ENCODE peak calls at places on chromosomes 16 and 17, in four cellular contexts. E is astrocyte, W is WERI-Rb-1, J is heart right ventricle. C is an unnamed sample.

GRCh38 chr17:17061516-17061915 is 19.3 kb downstream of the MPRIP start:
- DNase-seq in E (no peak), W (no peak), J (no peak), C (no peak)

GRCh38 chr17:17054636-17055035 is 12.4 kb downstream of the MPRIP start:
- DNase-seq in E (no peak), W (no peak), J (no peak), C (no peak)

GRCh38 chr17:78935419-78936323 is 10.5 kb upstream of the TIMP2 start:
- DNase-seq in E (peak; percentile 97), W (no peak), J (peak; percentile 57), C (peak; percentile 97)

GRCh38 chr17:16446338-16446983 is 31.1 kb downstream of the TRPV2 start:
- DNase-seq in E (no peak), W (no peak), J (no peak), C (no peak)

GRCh38 chr16:86834451-86835035 is 256.2 kb downstream of the FOXL1 start:
- DNase-seq in E (peak; percentile 70), W (peak; percentile 46), J (peak; percentile 27), C (peak; percentile 49)

GRCh38 chr16:81997738-81998137 is 13.5 kb downstream of the SDR42E1 start:
- DNase-seq in E (peak; percentile 84), W (no peak), J (no peak), C (peak; percentile 3)

GRCh38 chr17:47615766-47616424 is 33.8 kb upstream of the KPNB1 start:
- DNase-seq in E (peak; percentile 10), W (no peak), J (no peak), C (no peak)

GRCh38 chr16:74449470-74449869 is 28.2 kb upstream of the CLEC18B start:
- DNase-seq in E (no peak), W (no peak), J (no peak), C (peak; percentile 63)

GRCh38 chr16:47887496-47887895 is 268.3 kb downstream of the ABCC12 start:
- DNase-seq in E (peak; percentile 46), W (no peak), J (no peak), C (peak; percentile 33)

GRCh38 chr16:54199486-54200160 is 87.0 kb downstream of the IRX3 start:
- DNase-seq in E (no peak), W (peak; percentile 72), J (no peak), C (no peak)

DNA sequence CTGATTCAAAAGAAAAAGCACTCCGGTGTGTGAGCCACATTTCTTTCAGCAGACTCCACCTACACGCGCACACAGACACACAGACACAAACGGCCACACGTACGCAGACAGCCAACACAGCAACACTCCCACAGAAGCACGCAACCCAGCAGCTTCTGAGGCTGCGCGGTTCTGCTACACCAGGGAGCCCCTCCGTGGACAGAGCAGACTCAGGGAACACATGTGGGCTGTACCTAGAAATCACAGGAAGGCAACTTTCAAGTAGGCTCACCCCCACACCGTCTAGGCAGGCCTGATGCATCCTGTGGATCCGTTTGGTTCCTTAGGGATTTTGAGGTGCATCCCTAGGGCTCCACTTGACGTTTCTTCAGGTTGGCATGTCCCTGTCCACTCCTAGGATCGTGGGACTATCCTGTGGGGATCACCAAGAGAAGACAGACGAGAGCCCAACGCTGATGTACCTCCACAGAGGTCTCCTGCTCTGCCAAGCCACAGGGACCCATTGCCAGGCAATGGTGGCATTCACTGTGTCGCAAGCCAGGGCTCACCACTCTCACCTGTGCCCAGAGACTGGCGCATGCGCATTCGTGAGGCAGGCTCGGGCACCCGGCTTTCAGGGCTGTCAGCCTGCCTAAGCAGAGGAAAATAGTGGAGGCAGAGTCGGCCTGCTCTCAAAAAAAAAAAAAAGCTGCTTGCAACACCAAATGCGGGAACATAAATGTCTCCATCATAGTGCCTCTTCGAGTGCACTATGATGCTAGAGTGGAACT is 2333.3 kb downstream of the TP53TG3F start:
- DNase-seq in E (no peak), W (no peak), J (no peak), C (no peak)
- H3K9me3 ChIP-seq in E (peaks cover 6% of the 10 kb centered on the region), W (no peaks in the 10 kb centered on the region), J (peaks cover 6% of the 10 kb centered on the region), C (no peaks in the 10 kb centered on the region)

DNA sequence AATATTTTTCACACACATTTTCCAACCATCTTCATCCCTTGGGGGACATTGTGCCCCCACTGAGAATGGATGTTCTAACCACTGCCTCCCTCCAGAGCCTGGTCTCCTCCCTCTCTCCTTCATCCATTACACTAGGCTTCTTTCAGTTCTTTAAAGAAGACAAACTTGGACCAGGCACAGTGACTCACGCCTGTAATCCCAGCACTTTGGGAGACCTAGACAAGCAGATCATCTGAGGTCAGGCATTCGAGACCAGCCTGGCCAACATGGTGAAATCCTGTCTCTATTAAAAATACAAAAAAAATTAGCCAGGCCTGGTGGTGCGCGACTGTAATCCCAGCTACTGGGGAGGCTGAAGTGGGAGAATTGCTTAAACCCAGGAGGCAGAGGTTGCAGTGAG is 6.5 kb downstream of the ALOX15 start:
- DNase-seq in E (no peak), W (no peak), J (no peak), C (peak; percentile 34)
- H3K4me3 ChIP-seq in E (no peak overlapping the region), W (no peak overlapping the region), J (no peak overlapping the region), C (no peak overlapping the region)

GRCh38 chr17:76051071-76051467 is 21.2 kb downstream of the SRP68 start:
- DNase-seq in E (peak; percentile 59), W (no peak), J (no peak), C (no peak)

GRCh38 chr17:76049239-76049638 is 22.1 kb upstream of the EVPL start:
- DNase-seq in E (no peak), W (no peak), J (no peak), C (no peak)

GRCh38 chr17:76051571-76051970 is 20.7 kb downstream of the SRP68 start:
- DNase-seq in E (no peak), W (no peak), J (no peak), C (no peak)

GRCh38 chr17:76048711-76049110 is 21.6 kb upstream of the EVPL start:
- DNase-seq in E (peak; percentile 56), W (no peak), J (no peak), C (no peak)

GRCh38 chr17:76050226-76051070 is 21.9 kb downstream of the SRP68 start:
- DNase-seq in E (no peak), W (no peak), J (no peak), C (no peak)
- H3K36me3 ChIP-seq in E (peaks cover 25% of the 10 kb centered on the region), W (peaks cover 92% of the 10 kb centered on the region), J (peaks cover 3% of the 10 kb centered on the region), C (peaks cover 82% of the 10 kb centered on the region)

GRCh38 chr16:35746281-35746962 is 2287.0 kb downstream of the TP53TG3F start:
- DNase-seq in E (no peak), W (no peak), J (no peak), C (no peak)

GRCh38 chr16:35746963-35747657 is 2287.7 kb downstream of the TP53TG3F start:
- DNase-seq in E (no peak), W (no peak), J (no peak), C (no peak)

GRCh38 chr16:35745191-35745590 is 2285.8 kb downstream of the TP53TG3F start:
- DNase-seq in E (no peak), W (no peak), J (no peak), C (no peak)

GRCh38 chr16:35744716-35745115 is 2285.3 kb downstream of the TP53TG3F start:
- DNase-seq in E (no peak), W (no peak), J (no peak), C (peak; percentile 39)

DNA sequence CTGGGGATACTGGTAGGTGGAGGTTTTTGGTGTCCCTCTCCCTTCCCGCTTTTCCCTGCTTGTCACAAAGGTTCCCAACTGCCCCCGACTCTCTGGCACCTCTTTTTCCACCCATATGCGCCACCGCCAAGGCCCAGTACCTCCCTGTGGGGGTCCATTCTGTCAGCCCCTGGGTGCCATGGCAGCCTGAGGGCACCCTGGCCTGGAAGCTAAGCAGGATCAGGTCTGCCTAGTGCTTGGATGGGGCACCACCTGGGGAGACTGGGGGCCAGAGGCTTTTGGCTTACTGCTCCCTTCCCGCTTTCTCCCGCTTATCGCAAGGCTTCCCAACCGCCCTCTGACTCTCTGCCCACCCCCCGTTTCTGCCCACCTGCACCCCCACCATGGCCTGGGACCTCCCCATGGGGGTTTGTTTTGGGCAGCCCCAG is 2286.4 kb downstream of the TP53TG3F start:
- DNase-seq in E (no peak), W (no peak), J (no peak), C (no peak)
- H3K9me3 ChIP-seq in E (peaks cover 3% of the 10 kb centered on the region), W (no peaks in the 10 kb centered on the region), J (peaks cover 6% of the 10 kb centered on the region), C (no peaks in the 10 kb centered on the region)

GRCh38 chr16:22164482-22164881 is 2.2 kb downstream of the SDR42E2 start:
- DNase-seq in E (no peak), W (no peak), J (no peak), C (no peak)

GRCh38 chr16:22161401-22161800 is 905 bp upstream of the SDR42E2 start:
- DNase-seq in E (no peak), W (no peak), J (no peak), C (no peak)

GRCh38 chr16:22161999-22162657 is at the start of gene SDR42E2:
- DNase-seq in E (no peak), W (no peak), J (no peak), C (no peak)

GRCh38 chr16:22163806-22164205 is 1.5 kb downstream of the SDR42E2 start:
- DNase-seq in E (no peak), W (no peak), J (no peak), C (no peak)

GRCh38 chr16:22162658-22163009 is 328 bp downstream of the SDR42E2 start:
- DNase-seq in E (no peak), W (no peak), J (no peak), C (no peak)
- H3K4me3 ChIP-seq in E (no peak overlapping the region), W (no peak overlapping the region), J (no peak overlapping the region), C (no peak overlapping the region)

GRCh38 chr16:9115277-9115676 is 23.8 kb downstream of the HAPSTR1 start:
- DNase-seq in E (peak; percentile 64), W (no peak), J (no peak), C (no peak)
- H3K36me3 ChIP-seq in E (peaks cover 26% of the 10 kb centered on the region), W (peaks cover 61% of the 10 kb centered on the region), J (no peaks in the 10 kb centered on the region), C (peaks cover 93% of the 10 kb centered on the region)

GRCh38 chr17:69719474-69720048 is 305.1 kb downstream of the MAP2K6 start:
- DNase-seq in E (no peak), W (no peak), J (no peak), C (no peak)
- H3K9me3 ChIP-seq in E (no peaks in the 10 kb centered on the region), W (no peaks in the 10 kb centered on the region), J (no peaks in the 10 kb centered on the region), C (no peaks in the 10 kb centered on the region)

GRCh38 chr17:76506408-76507328 is 5.4 kb upstream of the RHBDF2 start:
- DNase-seq in E (no peak), W (peak; percentile 92), J (peak; percentile 87), C (peak; percentile 62)
- H3K4me3 ChIP-seq in E (no peak overlapping the region), W (no peak overlapping the region), J (no peak overlapping the region), C (no peak overlapping the region)

GRCh38 chr17:66276328-66276937 is 26.0 kb upstream of the PRKCA start:
- DNase-seq in E (peak; percentile 67), W (no peak), J (no peak), C (peak; percentile 26)
- H3K36me3 ChIP-seq in E (no peaks in the 10 kb centered on the region), W (no peaks in the 10 kb centered on the region), J (no peaks in the 10 kb centered on the region), C (no peaks in the 10 kb centered on the region)

DNA sequence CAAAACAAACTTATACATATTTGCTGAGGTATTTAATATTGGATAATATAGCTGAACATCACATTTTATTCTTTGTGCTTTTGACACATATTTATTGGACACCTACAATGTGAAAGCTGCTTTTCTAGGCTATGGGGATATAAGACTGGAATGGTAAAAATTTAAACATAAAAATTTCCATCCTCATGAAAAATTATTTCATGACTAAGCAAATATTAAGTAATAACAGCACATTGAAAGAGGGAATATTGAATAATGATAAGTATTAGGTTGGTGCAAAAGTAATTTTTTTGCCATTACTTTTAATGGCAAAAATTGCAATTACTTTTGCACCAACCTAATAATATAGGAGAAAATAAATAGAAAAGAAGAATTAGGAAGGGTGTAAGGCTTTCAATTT is 972.5 kb upstream of the CDH8 start:
- DNase-seq in E (no peak), W (no peak), J (no peak), C (no peak)
- H3K9me3 ChIP-seq in E (peaks cover 3% of the 10 kb centered on the region), W (no peaks in the 10 kb centered on the region), J (peaks cover 4% of the 10 kb centered on the region), C (no peaks in the 10 kb centered on the region)

C was measured in MG63.